ENCODE peak calls at places on chromosomes 13 and 19, in six cellular contexts. G is stimulated activated CD8-positive, alpha-beta memory T cell treated with anti-CD3 and anti-CD28 coated beads, Interleukin-15, amount 100 ng/mL, for 24 hours; J is AG04449; D is bronchial epithelial cell; H is AML-193; U is CD8-positive, alpha-beta T cell. V is an unnamed sample.

GRCh38 chr13:97322740-97323342 is 100.7 kb downstream of the MBNL2 start:
- DNase-seq in U (no peak), H (no peak), D (no peak), G (no peak), J (no peak), V (no peak)

GRCh38 chr19:14943601-14944000 is 2.3 kb downstream of the OR7C2 start:
- DNase-seq in J (no peak), H (no peak), D (no peak), U (no peak), G (no peak), V (no peak)

GRCh38 chr19:18663940-18664530 is 19.4 kb upstream of the CRTC1 start:
- DNase-seq in H (no peak), J (no peak), D (no peak), U (no peak), G (no peak), V (no peak)

GRCh38 chr19:53957448-53958167 is 5.1 kb upstream of the CACNG8 start:
- DNase-seq in D (no peak), H (no peak), U (no peak), J (no peak), G (no peak), V (no peak)

GRCh38 chr13:31427151-31427867 is 227.5 kb downstream of the B3GLCT start:
- DNase-seq in H (no peak), D (no peak), G (no peak), J (no peak), U (no peak), V (no peak)

GRCh38 chr19:48990400-48990799 is 2.7 kb downstream of the GYS1 start:
- DNase-seq in H (no peak), D (no peak), U (no peak), J (no peak), G (no peak), V (no peak)

GRCh38 chr19:10074153-10074552 is 12.0 kb upstream of the SHFL start:
- DNase-seq in H (peak; percentile 15), U (no peak), G (no peak), J (no peak), D (peak; percentile 13), V (no peak)

GRCh38 chr13:100668408-100668807 is 6.2 kb downstream of the TMTC4 start:
- DNase-seq in U (no peak), D (peak; percentile 8), J (no peak), H (no peak), G (no peak), V (no peak)